ENCODE peak calls at places on chromosome 14, in five cellular contexts. One of them, this sample, is unnamed.

GRCh38 chr14:75979641-75980422 is 2.0 kb downstream of the TGFB3 start:
- DNase-seq in GM23338: no peak
- DNase-seq in neural crest cell: no peak
- DNase-seq in stomach: no peak
- DNase-seq in Calu3: no peak
- DNase-seq in this sample: no peak

GRCh38 chr14:55122441-55122986 is 6.5 kb upstream of the LGALS3 start:
- DNase-seq in neural crest cell: no peak
- DNase-seq in stomach: peak
- DNase-seq in Calu3: peak
- DNase-seq in GM23338: no peak
- DNase-seq in this sample: no peak

GRCh38 chr14:41607119-41607785 is 576 bp downstream of the LRFN5 start:
- DNase-seq in GM23338: peak
- DNase-seq in neural crest cell: no peak
- DNase-seq in Calu3: no peak
- DNase-seq in stomach: no peak
- DNase-seq in this sample: peak

GRCh38 chr14:63276492-63277342 is 42.0 kb downstream of the GPHB5 start:
- DNase-seq in stomach: no peak
- DNase-seq in GM23338: peak
- DNase-seq in neural crest cell: no peak
- DNase-seq in Calu3: peak
- DNase-seq in this sample: peak

GRCh38 chr14:80987235-80988032 is 32.0 kb downstream of the TSHR start:
- DNase-seq in GM23338: peak
- DNase-seq in Calu3: peak
- DNase-seq in neural crest cell: peak
- DNase-seq in stomach: peak
- DNase-seq in this sample: peak

GRCh38 chr14:39432619-39433451 is 602 bp upstream of the FBXO33 start:
- DNase-seq in Calu3: peak
- DNase-seq in stomach: peak
- DNase-seq in GM23338: peak
- DNase-seq in neural crest cell: peak
- DNase-seq in this sample: peak

GRCh38 chr14:102508410-102508773 is 1.2 kb downstream of the ANKRD9 start:
- DNase-seq in GM23338: no peak
- DNase-seq in neural crest cell: no peak
- DNase-seq in Calu3: peak
- DNase-seq in stomach: peak
- DNase-seq in this sample: no peak

GRCh38 chr14:104263671-104264358 is 125.4 kb downstream of the KIF26A start:
- DNase-seq in GM23338: no peak
- DNase-seq in neural crest cell: no peak
- DNase-seq in Calu3: no peak
- DNase-seq in stomach: peak
- DNase-seq in this sample: no peak

GRCh38 chr14:64792871-64793560 is 86.7 kb downstream of the SPTB start:
- DNase-seq in neural crest cell: no peak
- DNase-seq in Calu3: no peak
- DNase-seq in GM23338: no peak
- DNase-seq in stomach: no peak
- DNase-seq in this sample: no peak

GRCh38 chr14:54646576-54647130 is 79.7 kb downstream of the SAMD4A start:
- DNase-seq in neural crest cell: no peak
- DNase-seq in stomach: no peak
- DNase-seq in GM23338: no peak
- DNase-seq in Calu3: no peak
- DNase-seq in this sample: no peak

GRCh38 chr14:79543966-79544365 is 667.3 kb downstream of the DIO2 start:
- DNase-seq in Calu3: no peak
- DNase-seq in GM23338: peak
- DNase-seq in neural crest cell: no peak
- DNase-seq in stomach: no peak
- DNase-seq in this sample: no peak

GRCh38 chr14:50059773-50060629 is 56.4 kb downstream of the VCPKMT start:
- DNase-seq in Calu3: no peak
- DNase-seq in neural crest cell: no peak
- DNase-seq in stomach: no peak
- DNase-seq in GM23338: no peak
- DNase-seq in this sample: no peak
- TF ChIP-seq CTCF in Calu3: no peak
- TF ChIP-seq CTCF in neural crest cell: no peak
- TF ChIP-seq CTCF in stomach: no peak
- TF ChIP-seq CTCF in GM23338: no peak
- TF ChIP-seq CTCF in this sample: no peak

GRCh38 chr14:60721331-60722162 is 2.6 kb downstream of the SIX4 start:
- DNase-seq in Calu3: peak
- DNase-seq in stomach: peak
- DNase-seq in GM23338: peak
- DNase-seq in neural crest cell: peak
- DNase-seq in this sample: peak
- TF ChIP-seq CTCF in Calu3: no peak
- TF ChIP-seq CTCF in stomach: peak
- TF ChIP-seq CTCF in GM23338: peak
- TF ChIP-seq CTCF in neural crest cell: peak
- TF ChIP-seq CTCF in this sample: no peak

GRCh38 chr14:92322516-92322915 is 449 bp upstream of the SLC24A4 start:
- DNase-seq in neural crest cell: no peak
- DNase-seq in stomach: no peak
- DNase-seq in GM23338: peak
- DNase-seq in Calu3: no peak
- DNase-seq in this sample: no peak

GRCh38 chr14:92325835-92326234 is 2.9 kb downstream of the SLC24A4 start:
- DNase-seq in Calu3: peak
- DNase-seq in GM23338: no peak
- DNase-seq in stomach: no peak
- DNase-seq in neural crest cell: no peak
- DNase-seq in this sample: no peak

GRCh38 chr14:92321701-92322100 is 1.3 kb upstream of the SLC24A4 start:
- DNase-seq in neural crest cell: no peak
- DNase-seq in Calu3: no peak
- DNase-seq in stomach: no peak
- DNase-seq in GM23338: no peak
- DNase-seq in this sample: no peak

GRCh38 chr14:92323916-92324818 is 1.2 kb downstream of the SLC24A4 start:
- DNase-seq in stomach: no peak
- DNase-seq in neural crest cell: no peak
- DNase-seq in Calu3: no peak
- DNase-seq in GM23338: peak
- DNase-seq in this sample: peak

GRCh38 chr14:92323031-92323915 is at the start of gene SLC24A4:
- DNase-seq in GM23338: peak
- DNase-seq in stomach: no peak
- DNase-seq in Calu3: no peak
- DNase-seq in neural crest cell: no peak
- DNase-seq in this sample: peak
- TF ChIP-seq CTCF in GM23338: no peak
- TF ChIP-seq CTCF in stomach: no peak
- TF ChIP-seq CTCF in Calu3: no peak
- TF ChIP-seq CTCF in neural crest cell: no peak
- TF ChIP-seq CTCF in this sample: no peak

DNA sequence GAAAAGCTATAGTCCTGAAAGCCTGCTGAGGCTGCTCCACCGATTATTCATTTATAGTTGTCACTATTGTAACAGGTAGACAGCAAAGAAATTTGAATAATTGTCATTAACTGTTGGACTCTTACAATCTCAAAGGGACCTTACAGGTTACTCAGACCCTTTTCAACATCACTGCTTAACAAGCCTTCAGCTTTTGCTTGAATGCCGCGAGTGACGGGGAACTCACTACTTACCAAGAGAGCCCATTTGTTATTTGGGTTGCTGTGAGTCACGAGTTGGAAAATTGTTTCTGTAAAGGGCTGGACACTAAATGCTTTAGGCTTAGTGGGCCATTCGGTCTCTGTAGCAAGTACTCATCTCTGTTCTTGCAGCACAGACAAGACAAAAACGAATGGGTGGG is 5.9 kb upstream of the TUNAR start:
- DNase-seq in neural crest cell: no peak
- DNase-seq in stomach: no peak
- DNase-seq in GM23338: no peak
- DNase-seq in Calu3: no peak
- DNase-seq in this sample: no peak
- TF ChIP-seq CTCF in neural crest cell: no peak
- TF ChIP-seq CTCF in stomach: no peak
- TF ChIP-seq CTCF in GM23338: no peak
- TF ChIP-seq CTCF in Calu3: no peak
- TF ChIP-seq CTCF in this sample: no peak

GRCh38 chr14:77125275-77126073 is 16.1 kb downstream of the ZDHHC22 start:
- DNase-seq in GM23338: peak
- DNase-seq in stomach: no peak
- DNase-seq in neural crest cell: no peak
- DNase-seq in Calu3: no peak
- DNase-seq in this sample: no peak
- TF ChIP-seq CTCF in GM23338: peak
- TF ChIP-seq CTCF in stomach: no peak
- TF ChIP-seq CTCF in neural crest cell: peak
- TF ChIP-seq CTCF in Calu3: peak
- TF ChIP-seq CTCF in this sample: no peak

GRCh38 chr14:85528882-85529585 is 910 bp upstream of the FLRT2 start:
- DNase-seq in neural crest cell: peak
- DNase-seq in Calu3: no peak
- DNase-seq in GM23338: peak
- DNase-seq in stomach: no peak
- DNase-seq in this sample: no peak

GRCh38 chr14:85527006-85527405 is 2.9 kb upstream of the FLRT2 start:
- DNase-seq in stomach: no peak
- DNase-seq in GM23338: no peak
- DNase-seq in Calu3: no peak
- DNase-seq in neural crest cell: no peak
- DNase-seq in this sample: no peak

GRCh38 chr14:85527458-85527857 is 2.5 kb upstream of the FLRT2 start:
- DNase-seq in Calu3: no peak
- DNase-seq in GM23338: no peak
- DNase-seq in neural crest cell: no peak
- DNase-seq in stomach: no peak
- DNase-seq in this sample: no peak

GRCh38 chr14:85529803-85530574 is at the start of gene FLRT2:
- DNase-seq in stomach: peak
- DNase-seq in GM23338: peak
- DNase-seq in Calu3: no peak
- DNase-seq in neural crest cell: peak
- DNase-seq in this sample: peak

DNA sequence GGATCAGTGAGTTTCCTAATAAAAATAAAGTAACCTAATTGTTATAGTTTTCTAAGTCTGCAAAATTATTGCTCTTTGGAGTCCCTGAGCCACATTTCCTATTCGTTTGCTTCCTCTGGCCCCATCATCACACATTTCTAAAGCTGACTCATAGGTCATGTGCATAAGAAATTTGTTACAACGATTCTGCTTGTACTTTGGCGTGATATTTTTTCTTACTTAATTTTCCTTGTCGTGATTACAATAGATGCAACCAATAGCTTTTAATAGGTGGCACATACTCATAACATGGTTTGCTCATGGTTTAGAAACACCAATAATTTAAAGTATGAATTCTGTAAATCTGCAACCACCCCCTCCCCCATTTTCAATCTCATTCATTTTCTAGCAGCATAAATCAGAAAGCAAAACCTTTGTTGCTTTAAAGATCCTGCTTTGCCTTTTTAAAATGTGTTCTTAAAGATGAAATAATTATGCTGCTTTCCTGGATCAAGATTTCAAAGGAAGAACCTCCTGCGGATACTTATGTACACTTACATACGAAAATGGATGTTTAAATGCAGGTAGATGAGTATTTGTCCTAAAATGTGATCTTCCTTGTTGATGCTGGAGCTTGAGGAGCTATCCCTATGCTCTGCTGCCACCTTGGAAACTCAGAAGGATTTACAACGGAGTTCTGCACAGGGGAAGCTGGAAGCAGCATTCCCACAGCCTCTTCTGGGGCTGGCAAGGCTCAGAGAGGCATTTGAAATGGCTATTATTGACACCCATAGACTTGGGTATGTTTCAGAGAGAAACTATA is 1.7 kb upstream of the FLRT2 start:
- DNase-seq in neural crest cell: peak
- DNase-seq in GM23338: peak
- DNase-seq in Calu3: no peak
- DNase-seq in stomach: peak
- DNase-seq in this sample: peak
- TF ChIP-seq CTCF in neural crest cell: peak
- TF ChIP-seq CTCF in GM23338: peak
- TF ChIP-seq CTCF in Calu3: no peak
- TF ChIP-seq CTCF in stomach: no peak
- TF ChIP-seq CTCF in this sample: peak

GRCh38 chr14:22231022-22231421 is 358.0 kb downstream of the DAD1 start:
- DNase-seq in Calu3: no peak
- DNase-seq in GM23338: no peak
- DNase-seq in neural crest cell: no peak
- DNase-seq in stomach: no peak
- DNase-seq in this sample: no peak

GRCh38 chr14:22227084-22227483 is 361.9 kb downstream of the DAD1 start:
- DNase-seq in Calu3: no peak
- DNase-seq in stomach: no peak
- DNase-seq in neural crest cell: no peak
- DNase-seq in GM23338: no peak
- DNase-seq in this sample: no peak

GRCh38 chr14:22225526-22226133 is 363.4 kb downstream of the DAD1 start:
- DNase-seq in stomach: no peak
- DNase-seq in neural crest cell: no peak
- DNase-seq in Calu3: no peak
- DNase-seq in GM23338: no peak
- DNase-seq in this sample: no peak

GRCh38 chr14:22230517-22230916 is 358.5 kb downstream of the DAD1 start:
- DNase-seq in neural crest cell: no peak
- DNase-seq in stomach: no peak
- DNase-seq in GM23338: no peak
- DNase-seq in Calu3: no peak
- DNase-seq in this sample: no peak

DNA sequence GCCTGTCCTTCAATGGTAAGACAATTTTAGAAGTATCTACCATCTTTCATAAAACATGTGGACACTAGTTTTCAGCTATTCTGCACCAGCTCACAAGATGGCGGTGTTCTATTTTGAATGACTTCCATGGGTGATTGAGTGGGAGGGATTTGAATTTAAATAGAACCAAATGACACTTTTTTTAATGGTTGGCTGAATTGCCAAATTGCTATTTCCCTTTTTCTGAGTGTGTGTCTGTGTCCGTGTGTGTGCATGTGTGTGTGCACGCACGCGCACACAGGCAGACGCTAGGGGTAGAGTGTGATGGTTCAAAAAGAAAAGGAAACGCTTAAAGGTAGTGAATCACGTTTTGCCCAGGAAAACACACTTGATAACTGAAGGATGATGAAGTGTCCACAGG is 362.6 kb downstream of the DAD1 start:
- DNase-seq in GM23338: peak
- DNase-seq in neural crest cell: no peak
- DNase-seq in Calu3: peak
- DNase-seq in stomach: no peak
- DNase-seq in this sample: no peak
- TF ChIP-seq CTCF in GM23338: peak
- TF ChIP-seq CTCF in neural crest cell: no peak
- TF ChIP-seq CTCF in Calu3: no peak
- TF ChIP-seq CTCF in stomach: no peak
- TF ChIP-seq CTCF in this sample: no peak